ENCODE peak calls at places on chromosomes 11 and 22, in ten cellular contexts. One of them, this sample, is unnamed.

GRCh38 chr11:121654506-121655480 is 202.0 kb upstream of the SORL1-AS1 start:
- DNase-seq in thoracic aorta: no peak
- DNase-seq in activated naive CD4-positive, alpha-beta T cell treated with anti-CD3 and anti-CD28 coated beads for 36 hours: no peak
- DNase-seq in iris pigment epithelial cell: no peak
- DNase-seq in A673: no peak
- DNase-seq in H54: no peak
- DNase-seq in PC-9: peak
- DNase-seq in amygdala: no peak
- DNase-seq in midbrain: peak
- DNase-seq in ureter: no peak
- DNase-seq in this sample: no peak

GRCh38 chr11:2796091-2796490 is 89.5 kb downstream of the CDKN1C start:
- DNase-seq in thoracic aorta: no peak
- DNase-seq in H54: no peak
- DNase-seq in A673: no peak
- DNase-seq in midbrain: no peak
- DNase-seq in amygdala: no peak
- DNase-seq in activated naive CD4-positive, alpha-beta T cell treated with anti-CD3 and anti-CD28 coated beads for 36 hours: no peak
- DNase-seq in iris pigment epithelial cell: no peak
- DNase-seq in PC-9: no peak
- DNase-seq in ureter: peak
- DNase-seq in this sample: no peak

GRCh38 chr11:119843760-119844330 is 114.8 kb upstream of the NECTIN1 start:
- DNase-seq in PC-9: no peak
- DNase-seq in midbrain: no peak
- DNase-seq in iris pigment epithelial cell: no peak
- DNase-seq in ureter: no peak
- DNase-seq in A673: no peak
- DNase-seq in activated naive CD4-positive, alpha-beta T cell treated with anti-CD3 and anti-CD28 coated beads for 36 hours: no peak
- DNase-seq in H54: peak
- DNase-seq in thoracic aorta: no peak
- DNase-seq in amygdala: no peak
- DNase-seq in this sample: no peak

GRCh38 chr22:44575344-44576268 is 77.6 kb upstream of the RTL6 start:
- DNase-seq in thoracic aorta: no peak
- DNase-seq in midbrain: no peak
- DNase-seq in ureter: no peak
- DNase-seq in amygdala: no peak
- DNase-seq in iris pigment epithelial cell: no peak
- DNase-seq in PC-9: no peak
- DNase-seq in activated naive CD4-positive, alpha-beta T cell treated with anti-CD3 and anti-CD28 coated beads for 36 hours: no peak
- DNase-seq in H54: no peak
- DNase-seq in A673: no peak
- DNase-seq in this sample: no peak

GRCh38 chr11:34002420-34002819 is 49.1 kb upstream of the CAPRIN1 start:
- DNase-seq in midbrain: no peak
- DNase-seq in thoracic aorta: no peak
- DNase-seq in A673: no peak
- DNase-seq in amygdala: no peak
- DNase-seq in iris pigment epithelial cell: no peak
- DNase-seq in PC-9: peak
- DNase-seq in activated naive CD4-positive, alpha-beta T cell treated with anti-CD3 and anti-CD28 coated beads for 36 hours: no peak
- DNase-seq in H54: no peak
- DNase-seq in ureter: peak
- DNase-seq in this sample: no peak

GRCh38 chr11:32118025-32118974 is 27.4 kb downstream of the RCN1 start:
- DNase-seq in PC-9: peak
- DNase-seq in H54: peak
- DNase-seq in iris pigment epithelial cell: peak
- DNase-seq in amygdala: no peak
- DNase-seq in activated naive CD4-positive, alpha-beta T cell treated with anti-CD3 and anti-CD28 coated beads for 36 hours: no peak
- DNase-seq in ureter: no peak
- DNase-seq in midbrain: no peak
- DNase-seq in thoracic aorta: no peak
- DNase-seq in A673: peak
- DNase-seq in this sample: no peak

GRCh38 chr11:69501891-69502860 is 20.7 kb downstream of the LINC01488 start:
- DNase-seq in iris pigment epithelial cell: no peak
- DNase-seq in ureter: no peak
- DNase-seq in activated naive CD4-positive, alpha-beta T cell treated with anti-CD3 and anti-CD28 coated beads for 36 hours: no peak
- DNase-seq in A673: no peak
- DNase-seq in thoracic aorta: no peak
- DNase-seq in amygdala: no peak
- DNase-seq in PC-9: no peak
- DNase-seq in midbrain: no peak
- DNase-seq in H54: no peak
- DNase-seq in this sample: no peak

GRCh38 chr11:41612415-41612814 is 153.0 kb upstream of the LRRC4C start:
- DNase-seq in H54: no peak
- DNase-seq in activated naive CD4-positive, alpha-beta T cell treated with anti-CD3 and anti-CD28 coated beads for 36 hours: no peak
- DNase-seq in amygdala: no peak
- DNase-seq in iris pigment epithelial cell: no peak
- DNase-seq in thoracic aorta: no peak
- DNase-seq in PC-9: no peak
- DNase-seq in midbrain: peak
- DNase-seq in A673: peak
- DNase-seq in ureter: no peak
- DNase-seq in this sample: no peak

GRCh38 chr11:128741928-128742327 is 48.1 kb downstream of the FLI1 start:
- DNase-seq in H54: no peak
- DNase-seq in activated naive CD4-positive, alpha-beta T cell treated with anti-CD3 and anti-CD28 coated beads for 36 hours: no peak
- DNase-seq in midbrain: no peak
- DNase-seq in amygdala: no peak
- DNase-seq in iris pigment epithelial cell: no peak
- DNase-seq in PC-9: no peak
- DNase-seq in ureter: no peak
- DNase-seq in A673: no peak
- DNase-seq in thoracic aorta: no peak
- DNase-seq in this sample: no peak

GRCh38 chr22:26890870-26891269 is 233.5 kb downstream of the MIAT start:
- DNase-seq in iris pigment epithelial cell: no peak
- DNase-seq in H54: no peak
- DNase-seq in thoracic aorta: no peak
- DNase-seq in A673: no peak
- DNase-seq in activated naive CD4-positive, alpha-beta T cell treated with anti-CD3 and anti-CD28 coated beads for 36 hours: peak
- DNase-seq in PC-9: no peak
- DNase-seq in ureter: no peak
- DNase-seq in midbrain: no peak
- DNase-seq in amygdala: no peak
- DNase-seq in this sample: no peak

GRCh38 chr11:93622043-93622442 is 39.4 kb upstream of the CEP295 start:
- DNase-seq in amygdala: no peak
- DNase-seq in PC-9: no peak
- DNase-seq in H54: no peak
- DNase-seq in midbrain: no peak
- DNase-seq in activated naive CD4-positive, alpha-beta T cell treated with anti-CD3 and anti-CD28 coated beads for 36 hours: no peak
- DNase-seq in thoracic aorta: no peak
- DNase-seq in iris pigment epithelial cell: no peak
- DNase-seq in ureter: no peak
- DNase-seq in A673: no peak
- DNase-seq in this sample: no peak

GRCh38 chr11:10002221-10002620 is 291.8 kb downstream of the SBF2 start:
- DNase-seq in amygdala: no peak
- DNase-seq in midbrain: no peak
- DNase-seq in A673: no peak
- DNase-seq in PC-9: no peak
- DNase-seq in thoracic aorta: no peak
- DNase-seq in iris pigment epithelial cell: peak
- DNase-seq in ureter: no peak
- DNase-seq in activated naive CD4-positive, alpha-beta T cell treated with anti-CD3 and anti-CD28 coated beads for 36 hours: no peak
- DNase-seq in H54: no peak
- DNase-seq in this sample: no peak

GRCh38 chr22:17201285-17201945 is 17.8 kb downstream of the ADA2 start:
- DNase-seq in midbrain: peak
- DNase-seq in thoracic aorta: no peak
- DNase-seq in amygdala: no peak
- DNase-seq in ureter: no peak
- DNase-seq in A673: peak
- DNase-seq in PC-9: no peak
- DNase-seq in activated naive CD4-positive, alpha-beta T cell treated with anti-CD3 and anti-CD28 coated beads for 36 hours: no peak
- DNase-seq in H54: no peak
- DNase-seq in iris pigment epithelial cell: peak
- DNase-seq in this sample: no peak

GRCh38 chr22:32986773-32987050 is 71.5 kb downstream of the SYN3 start:
- DNase-seq in thoracic aorta: no peak
- DNase-seq in ureter: no peak
- DNase-seq in H54: no peak
- DNase-seq in amygdala: no peak
- DNase-seq in PC-9: no peak
- DNase-seq in A673: peak
- DNase-seq in activated naive CD4-positive, alpha-beta T cell treated with anti-CD3 and anti-CD28 coated beads for 36 hours: no peak
- DNase-seq in iris pigment epithelial cell: no peak
- DNase-seq in midbrain: no peak
- DNase-seq in this sample: no peak

GRCh38 chr22:46801826-46802607 is 39.6 kb downstream of the TBC1D22A start:
- DNase-seq in thoracic aorta: no peak
- DNase-seq in amygdala: no peak
- DNase-seq in activated naive CD4-positive, alpha-beta T cell treated with anti-CD3 and anti-CD28 coated beads for 36 hours: no peak
- DNase-seq in A673: no peak
- DNase-seq in ureter: no peak
- DNase-seq in midbrain: no peak
- DNase-seq in iris pigment epithelial cell: no peak
- DNase-seq in H54: no peak
- DNase-seq in PC-9: no peak
- DNase-seq in this sample: no peak

GRCh38 chr11:75313457-75314272 is 37.8 kb downstream of the ARRB1 start:
- DNase-seq in PC-9: no peak
- DNase-seq in iris pigment epithelial cell: peak
- DNase-seq in A673: peak
- DNase-seq in thoracic aorta: no peak
- DNase-seq in midbrain: peak
- DNase-seq in H54: peak
- DNase-seq in amygdala: no peak
- DNase-seq in ureter: no peak
- DNase-seq in activated naive CD4-positive, alpha-beta T cell treated with anti-CD3 and anti-CD28 coated beads for 36 hours: no peak
- DNase-seq in this sample: no peak

GRCh38 chr11:37812281-37812880 is 1214.3 kb upstream of the RAG2 start:
- DNase-seq in amygdala: no peak
- DNase-seq in iris pigment epithelial cell: no peak
- DNase-seq in midbrain: no peak
- DNase-seq in A673: no peak
- DNase-seq in H54: no peak
- DNase-seq in thoracic aorta: no peak
- DNase-seq in PC-9: no peak
- DNase-seq in activated naive CD4-positive, alpha-beta T cell treated with anti-CD3 and anti-CD28 coated beads for 36 hours: no peak
- DNase-seq in ureter: no peak
- DNase-seq in this sample: no peak

GRCh38 chr11:70517996-70518907 is 119.9 kb downstream of the CTTN start:
- DNase-seq in thoracic aorta: no peak
- DNase-seq in ureter: no peak
- DNase-seq in activated naive CD4-positive, alpha-beta T cell treated with anti-CD3 and anti-CD28 coated beads for 36 hours: no peak
- DNase-seq in A673: no peak
- DNase-seq in H54: peak
- DNase-seq in midbrain: no peak
- DNase-seq in PC-9: peak
- DNase-seq in amygdala: no peak
- DNase-seq in iris pigment epithelial cell: peak
- DNase-seq in this sample: no peak

GRCh38 chr11:69064394-69064957 is 15.7 kb downstream of the TPCN2 start:
- DNase-seq in A673: no peak
- DNase-seq in H54: no peak
- DNase-seq in ureter: no peak
- DNase-seq in PC-9: no peak
- DNase-seq in amygdala: no peak
- DNase-seq in activated naive CD4-positive, alpha-beta T cell treated with anti-CD3 and anti-CD28 coated beads for 36 hours: no peak
- DNase-seq in iris pigment epithelial cell: no peak
- DNase-seq in midbrain: no peak
- DNase-seq in thoracic aorta: no peak
- DNase-seq in this sample: no peak

GRCh38 chr11:100739636-100740035 is 52.5 kb downstream of the ARHGAP42 start:
- DNase-seq in ureter: no peak
- DNase-seq in PC-9: peak
- DNase-seq in iris pigment epithelial cell: peak
- DNase-seq in midbrain: no peak
- DNase-seq in thoracic aorta: no peak
- DNase-seq in activated naive CD4-positive, alpha-beta T cell treated with anti-CD3 and anti-CD28 coated beads for 36 hours: no peak
- DNase-seq in A673: no peak
- DNase-seq in H54: peak
- DNase-seq in amygdala: no peak
- DNase-seq in this sample: no peak

GRCh38 chr11:120073196-120073595 is 64.7 kb downstream of the TRIM29 start:
- DNase-seq in activated naive CD4-positive, alpha-beta T cell treated with anti-CD3 and anti-CD28 coated beads for 36 hours: no peak
- DNase-seq in iris pigment epithelial cell: no peak
- DNase-seq in PC-9: no peak
- DNase-seq in thoracic aorta: no peak
- DNase-seq in ureter: no peak
- DNase-seq in midbrain: no peak
- DNase-seq in amygdala: no peak
- DNase-seq in A673: no peak
- DNase-seq in H54: no peak
- DNase-seq in this sample: no peak

GRCh38 chr11:130774703-130775102 is 141.6 kb downstream of the SNX19 start:
- DNase-seq in amygdala: no peak
- DNase-seq in thoracic aorta: no peak
- DNase-seq in iris pigment epithelial cell: no peak
- DNase-seq in ureter: no peak
- DNase-seq in midbrain: no peak
- DNase-seq in H54: no peak
- DNase-seq in A673: peak
- DNase-seq in activated naive CD4-positive, alpha-beta T cell treated with anti-CD3 and anti-CD28 coated beads for 36 hours: no peak
- DNase-seq in PC-9: no peak
- DNase-seq in this sample: no peak

GRCh38 chr11:64745219-64745522 is 1.2 kb upstream of the RASGRP2 start:
- DNase-seq in PC-9: no peak
- DNase-seq in thoracic aorta: no peak
- DNase-seq in midbrain: peak
- DNase-seq in iris pigment epithelial cell: no peak
- DNase-seq in amygdala: no peak
- DNase-seq in A673: no peak
- DNase-seq in ureter: peak
- DNase-seq in H54: no peak
- DNase-seq in activated naive CD4-positive, alpha-beta T cell treated with anti-CD3 and anti-CD28 coated beads for 36 hours: peak
- DNase-seq in this sample: no peak